ENCODE peak calls at places on chromosomes 13 and 19, in nine cellular contexts. N is IMR-90, R is thoracic aorta, J is dorsolateral prefrontal cortex, X is psoas muscle, L is GM23248, G is astrocyte, U is aorta, V is left ventricle myocardium inferior. P is an unnamed sample.

GRCh38 chr19:19407640-19407933 is 2.1 kb downstream of the GATAD2A start:
- DNase-seq in N (no peak), G (no peak), X (no peak), V (no peak), J (no peak), L (no peak), U (no peak), R (no peak), P (no peak)

GRCh38 chr13:35139591-35139990 is 197.5 kb downstream of the NBEA start:
- DNase-seq in U (no peak), R (no peak), X (no peak), J (no peak), N (peak; percentile 31), L (no peak), V (no peak), G (peak; percentile 45), P (no peak)

GRCh38 chr19:42420055-42420544 is 7.1 kb downstream of the LIPE start:
- DNase-seq in V (no peak), G (peak; percentile 18), R (no peak), N (peak; percentile 78), L (peak; percentile 67), X (no peak), U (no peak), J (no peak), P (no peak)

GRCh38 chr19:45160870-45161714 is at the start of gene NKPD1:
- DNase-seq in N (no peak), J (no peak), U (no peak), L (peak; percentile 43), G (no peak), X (no peak), R (no peak), V (no peak), P (peak; percentile 72)

GRCh38 chr13:113959198-113959597 is 14.7 kb downstream of the C13orf46 start:
- DNase-seq in N (no peak), V (no peak), G (no peak), J (no peak), U (no peak), X (no peak), R (no peak), L (peak; percentile 34), P (no peak)

GRCh38 chr13:97243915-97244820 is 22.0 kb downstream of the MBNL2 start:
- DNase-seq in U (no peak), L (no peak), N (no peak), V (no peak), J (no peak), G (no peak), X (no peak), R (no peak), P (no peak)

GRCh38 chr13:22298530-22298929 is 627.7 kb downstream of the FGF9 start:
- DNase-seq in N (no peak), R (no peak), L (no peak), U (no peak), G (no peak), J (no peak), V (no peak), X (no peak), P (no peak)

GRCh38 chr19:8615022-8615421 is 4.5 kb upstream of the ADAMTS10 start:
- DNase-seq in R (no peak), J (no peak), X (no peak), U (no peak), V (no peak), G (peak; percentile 54), N (peak; percentile 65), L (peak; percentile 55), P (no peak)

GRCh38 chr13:22061806-22062391 is 391.0 kb downstream of the FGF9 start:
- DNase-seq in N (no peak), G (no peak), X (no peak), L (no peak), V (no peak), R (no peak), J (no peak), U (no peak), P (no peak)

GRCh38 chr13:44268965-44269364 is 104.7 kb upstream of the SERP2 start:
- DNase-seq in N (no peak), X (no peak), U (no peak), V (no peak), L (no peak), G (no peak), J (no peak), R (no peak), P (no peak)

GRCh38 chr19:10712041-10712440 is 5.8 kb upstream of the DNM2 start:
- DNase-seq in U (no peak), L (no peak), V (no peak), N (no peak), G (no peak), X (no peak), J (no peak), R (no peak), P (no peak)
- H3K4me3 ChIP-seq in U (no peak overlapping the region), L (no peak overlapping the region), V (no peak overlapping the region), N (no peak overlapping the region), G (no peak overlapping the region), X (no peak overlapping the region), J (no peak overlapping the region), R (no peak overlapping the region), P (no peak overlapping the region)

GRCh38 chr19:18098891-18099622 is 1.5 kb downstream of the MAST3 start:
- DNase-seq in G (no peak), J (peak; percentile 43), V (no peak), N (no peak), U (no peak), L (peak; percentile 31), X (no peak), R (no peak), P (no peak)
- H3K27ac ChIP-seq in G (no peak overlapping the region), J (peak overlapping the region; percentile 93), V (no peak overlapping the region), N (no peak overlapping the region), U (no peak overlapping the region), L (no peak overlapping the region), X (no peak overlapping the region), R (no peak overlapping the region), P (no peak overlapping the region)

GRCh38 chr19:13097331-13098258 is 5.1 kb downstream of the LYL1 start:
- DNase-seq in R (no peak), J (no peak), X (peak; percentile 68), G (no peak), U (peak; percentile 88), N (no peak), L (peak; percentile 73), V (no peak), P (no peak)

GRCh38 chr19:13096968-13097330 is 5.7 kb downstream of the LYL1 start:
- DNase-seq in L (no peak), U (no peak), R (no peak), V (no peak), J (no peak), N (no peak), G (no peak), X (no peak), P (no peak)

GRCh38 chr19:13100031-13100588 is 2.5 kb downstream of the LYL1 start:
- DNase-seq in G (no peak), L (peak; percentile 50), R (no peak), N (no peak), V (no peak), U (no peak), J (no peak), X (no peak), P (no peak)

GRCh38 chr19:13099073-13099999 is 3.3 kb downstream of the LYL1 start:
- DNase-seq in J (peak; percentile 48), X (peak; percentile 76), R (no peak), G (no peak), L (no peak), N (no peak), V (peak; percentile 81), U (peak; percentile 88), P (no peak)

GRCh38 chr19:13098291-13099072 is 4.2 kb downstream of the LYL1 start:
- DNase-seq in X (no peak), G (no peak), L (peak; percentile 77), J (no peak), U (no peak), N (no peak), R (no peak), V (no peak), P (no peak)
- H3K4me3 ChIP-seq in X (peak overlapping the region; percentile 51), G (no peak overlapping the region), L (no peak overlapping the region), J (no peak overlapping the region), U (no peak overlapping the region), N (no peak overlapping the region), R (peak overlapping the region; percentile 66), V (peak overlapping the region; percentile 70), P (peak overlapping the region; percentile 40)

DNA sequence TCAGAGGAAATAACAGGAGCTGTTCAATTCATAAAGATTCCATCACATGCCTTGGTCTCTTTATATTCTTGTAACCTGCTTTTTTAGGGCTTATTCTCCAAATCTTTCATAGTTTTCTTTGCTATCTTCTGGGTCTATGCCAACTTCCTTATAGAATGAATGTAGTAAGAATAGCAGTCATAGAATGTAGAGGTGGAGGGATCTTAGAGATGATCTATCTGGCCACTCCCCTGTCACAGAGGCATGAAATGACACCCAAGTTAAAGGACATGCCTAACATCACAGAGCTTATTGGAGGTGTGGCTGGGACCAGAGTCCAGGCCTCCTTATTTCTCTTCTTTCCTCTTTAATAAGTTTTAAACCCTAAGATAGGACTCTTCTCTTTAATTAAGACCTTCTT is 13.2 kb downstream of the LCP1 start:
- DNase-seq in X (no peak), R (no peak), G (no peak), N (no peak), V (no peak), U (no peak), J (no peak), L (no peak), P (no peak)
- H3K27ac ChIP-seq in X (no peak overlapping the region), R (no peak overlapping the region), G (no peak overlapping the region), N (no peak overlapping the region), V (no peak overlapping the region), U (no peak overlapping the region), J (no peak overlapping the region), L (no peak overlapping the region), P (peak overlapping the region; percentile 25)

GRCh38 chr13:30861836-30862467 is 44.1 kb upstream of the MEDAG start:
- DNase-seq in L (no peak), V (no peak), U (no peak), J (no peak), G (no peak), X (no peak), R (no peak), N (no peak), P (no peak)

GRCh38 chr13:30861163-30861562 is 44.9 kb upstream of the MEDAG start:
- DNase-seq in V (no peak), G (no peak), R (no peak), U (no peak), L (no peak), X (no peak), J (no peak), N (no peak), P (no peak)

GRCh38 chr13:30857636-30858035 is 48.4 kb upstream of the MEDAG start:
- DNase-seq in G (peak; percentile 63), X (no peak), U (no peak), V (no peak), N (no peak), J (no peak), R (no peak), L (no peak), P (no peak)

GRCh38 chr13:30857018-30857417 is 49.1 kb upstream of the MEDAG start:
- DNase-seq in X (no peak), J (no peak), G (no peak), V (no peak), L (no peak), N (no peak), U (no peak), R (no peak), P (no peak)

DNA sequence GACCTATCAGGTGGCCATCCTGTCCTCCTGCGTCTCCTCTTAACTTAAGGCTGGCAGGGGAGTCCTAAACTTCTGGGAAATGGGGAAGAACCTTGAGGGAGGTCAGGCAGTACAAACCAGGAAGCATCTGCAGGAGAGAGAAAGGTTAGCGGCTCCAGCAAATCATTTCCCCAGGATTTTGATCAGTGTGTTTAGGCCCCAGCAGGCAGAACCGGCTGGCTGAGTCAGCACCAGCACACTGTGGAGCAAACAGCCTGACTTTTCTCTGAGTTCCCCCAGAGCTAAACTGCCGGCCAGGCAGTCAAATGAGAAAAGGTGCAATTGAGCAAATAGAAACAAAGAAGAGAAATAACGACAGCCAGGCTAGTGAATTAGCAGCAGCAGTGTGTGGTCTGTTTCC is 46.7 kb upstream of the MEDAG start:
- DNase-seq in N (no peak), X (no peak), G (no peak), L (no peak), J (no peak), U (no peak), V (no peak), R (no peak), P (no peak)
- H3K4me3 ChIP-seq in N (no peak overlapping the region), X (no peak overlapping the region), G (no peak overlapping the region), L (no peak overlapping the region), J (no peak overlapping the region), U (no peak overlapping the region), V (no peak overlapping the region), R (no peak overlapping the region), P (no peak overlapping the region)